ENCODE peak calls at places on chromosomes 2 and 18, in five cellular contexts. Q is uterus; P is naive thymus-derived CD4-positive, alpha-beta T cell; R is left lung; N is thyroid gland. Y is an unnamed sample. For H3K9me3, the result is how much of the 10 kb centered on the place peaks cover.

GRCh38 chr2:120985997-120986651 is 250.5 kb downstream of the GLI2 start:
- DNase-seq in Q (no peak), P (no peak), R (peak), N (no peak), Y (no peak)

GRCh38 chr2:234691226-234691600 is 194.3 kb upstream of the ARL4C start:
- DNase-seq in Q (no peak), P (no peak), R (no peak), N (no peak), Y (no peak)

GRCh38 chr2:64599469-64599868 is 54.2 kb downstream of the SERTAD2 start:
- DNase-seq in Q (no peak), P (no peak), R (no peak), N (peak), Y (no peak)

GRCh38 chr18:371616-371998 is 103.8 kb upstream of the THOC1 start:
- DNase-seq in Q (no peak), P (no peak), R (no peak), N (no peak), Y (no peak)

GRCh38 chr2:230905448-230906430 is 19.3 kb downstream of the GPR55 start:
- DNase-seq in Q (no peak), P (peak), R (no peak), N (peak), Y (peak)

GRCh38 chr2:40434638-40435296 is 17.1 kb downstream of the SLC8A1 start:
- DNase-seq in Q (no peak), P (no peak), R (no peak), N (no peak), Y (no peak)

GRCh38 chr2:73297151-73297559 is 3.8 kb upstream of the EGR4 start:
- DNase-seq in Q (no peak), P (no peak), R (no peak), N (no peak), Y (no peak)

GRCh38 chr2:40187054-40187453 is 264.8 kb downstream of the SLC8A1 start:
- DNase-seq in Q (no peak), P (no peak), R (no peak), N (no peak), Y (no peak)

GRCh38 chr2:45812039-45812500 is 160.6 kb downstream of the PRKCE start:
- DNase-seq in Q (no peak), P (no peak), R (no peak), N (no peak), Y (no peak)

GRCh38 chr18:48892146-48892855 is 58.5 kb downstream of the SMAD7 start:
- DNase-seq in Q (no peak), P (no peak), R (peak), N (no peak), Y (no peak)

GRCh38 chr2:46942143-46942526 is 26.5 kb upstream of the MCFD2 start:
- DNase-seq in Q (no peak), P (peak), R (peak), N (peak), Y (peak)

GRCh38 chr2:172993924-172994717 is 81.5 kb upstream of the MAP3K20 start:
- DNase-seq in Q (no peak), P (no peak), R (no peak), N (no peak), Y (no peak)

GRCh38 chr2:224041554-224041953 is 2.5 kb upstream of the SERPINE2 start:
- DNase-seq in Q (no peak), P (no peak), R (no peak), N (no peak), Y (no peak)

GRCh38 chr2:165149439-165149838 is 54.4 kb downstream of the SCN3A start:
- DNase-seq in Q (no peak), P (no peak), R (no peak), N (no peak), Y (no peak)

GRCh38 chr2:111685342-111685741 is 198.7 kb downstream of the ANAPC1 start:
- DNase-seq in Q (no peak), P (no peak), R (no peak), N (no peak), Y (no peak)

GRCh38 chr2:61758991-61759390 is 94.9 kb downstream of the FAM161A start:
- DNase-seq in Q (no peak), P (no peak), R (no peak), N (no peak), Y (no peak)

GRCh38 chr2:235716875-235717496 is 223.1 kb downstream of the AGAP1 start:
- DNase-seq in Q (no peak), P (no peak), R (peak), N (no peak), Y (no peak)

GRCh38 chr2:241894056-241894641 is 24.6 kb downstream of the RTP5 start:
- DNase-seq in Q (peak), P (no peak), R (peak), N (no peak), Y (no peak)

GRCh38 chr18:58222439-58223125 is 178.6 kb downstream of the NEDD4L start:
- DNase-seq in Q (no peak), P (no peak), R (no peak), N (no peak), Y (no peak)

GRCh38 chr2:99066602-99067001 is 74.9 kb upstream of the C2orf15 start:
- DNase-seq in Q (no peak), P (no peak), R (no peak), N (no peak), Y (no peak)

GRCh38 chr2:15668611-15669305 is 77.1 kb downstream of the DDX1 start:
- DNase-seq in Q (no peak), P (no peak), R (no peak), N (no peak), Y (no peak)

GRCh38 chr2:37843554-37843953 is 81.5 kb upstream of the RMDN2 start:
- DNase-seq in Q (no peak), P (no peak), R (no peak), N (no peak), Y (no peak)

GRCh38 chr2:27647289-27647688 is 16.1 kb downstream of the SUPT7L start:
- DNase-seq in Q (no peak), P (no peak), R (no peak), N (no peak), Y (no peak)

GRCh38 chr2:95376311-95377215 is 25.9 kb upstream of the FAHD2A start:
- DNase-seq in Q (no peak), P (no peak), R (no peak), N (no peak), Y (no peak)

GRCh38 chr2:20400306-20400705 is 46.6 kb upstream of the RHOB start:
- DNase-seq in Q (no peak), P (no peak), R (no peak), N (no peak), Y (no peak)

GRCh38 chr2:113160248-113160647 is 13.5 kb upstream of the PSD4 start:
- DNase-seq in Q (no peak), P (no peak), R (no peak), N (no peak), Y (no peak)

GRCh38 chr18:31685097-31686082 is 1.0 kb upstream of the B4GALT6 start:
- DNase-seq in Q (peak), P (peak), R (peak), N (peak), Y (peak)

GRCh38 chr2:43469713-43470112 is 126.1 kb downstream of the THADA start:
- DNase-seq in Q (no peak), P (no peak), R (no peak), N (no peak), Y (no peak)

GRCh38 chr2:63055510-63056308 is 5.1 kb downstream of the OTX1 start:
- DNase-seq in Q (no peak), P (peak), R (no peak), N (no peak), Y (peak)

DNA sequence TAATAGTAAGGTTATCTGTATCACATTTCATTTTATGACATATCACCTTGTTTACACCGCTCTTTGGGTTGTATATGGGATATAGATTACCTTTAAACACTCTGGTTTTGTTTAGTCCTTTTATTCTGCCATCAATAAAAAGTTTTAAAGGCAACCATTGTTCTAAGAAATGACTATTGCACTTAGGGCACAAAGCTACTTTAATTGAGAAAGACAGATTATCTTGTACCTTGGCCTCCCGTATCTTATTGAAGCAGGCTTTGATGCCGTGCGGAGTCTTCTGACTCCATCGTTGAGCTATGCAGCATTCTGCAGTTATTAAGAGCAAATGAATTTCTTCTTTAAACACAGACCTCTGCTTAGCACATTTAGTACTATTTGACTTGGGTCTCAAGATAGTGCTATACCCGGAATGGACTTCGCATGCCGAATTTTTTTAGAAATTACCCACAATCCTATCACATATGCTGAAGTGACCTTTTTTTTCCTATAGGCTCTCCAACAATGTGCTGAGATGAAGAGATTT is 16.7 kb downstream of the PKDCC start:
- DNase-seq in Q (no peak), P (no peak), R (no peak), N (no peak), Y (no peak)
- H3K27ac ChIP-seq in Q (peak), P (no peak), R (peak), N (no peak), Y (no peak)

GRCh38 chr2:4291430-4291829 is 588.1 kb downstream of the DCDC2C start:
- DNase-seq in Q (no peak), P (no peak), R (no peak), N (no peak), Y (no peak)
- H3K9me3 ChIP-seq in Q (under half), P (under half), R (under half), N (under half), Y (under half)

GRCh38 chr2:1462984-1463383 is 49.7 kb downstream of the TPO start:
- DNase-seq in Q (no peak), P (no peak), R (peak), N (no peak), Y (no peak)
- H3K27ac ChIP-seq in Q (no peak), P (no peak), R (no peak), N (no peak), Y (no peak)

DNA sequence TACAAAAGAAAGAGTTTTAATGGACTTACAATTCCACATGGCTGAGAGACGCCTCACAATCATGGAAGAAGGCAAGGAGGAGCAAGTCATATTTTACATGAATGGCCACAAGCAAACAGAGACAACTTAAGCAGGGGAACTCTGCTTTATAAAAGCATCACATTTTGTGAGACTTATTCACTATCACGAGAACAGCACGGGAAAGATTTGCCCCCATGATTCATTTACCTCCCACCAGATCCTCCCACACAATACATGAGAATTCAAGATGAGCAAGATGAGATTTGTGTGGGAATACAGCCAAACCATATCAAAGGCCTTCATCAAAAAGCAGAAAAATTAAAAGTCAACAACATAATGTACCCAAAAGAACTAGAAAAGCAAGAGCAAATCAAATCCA is 111.0 kb upstream of the RPRM start:
- DNase-seq in Q (no peak), P (no peak), R (no peak), N (no peak), Y (no peak)
- H3K9me3 ChIP-seq in Q (under half), P (under half), R (under half), N (under half), Y (under half)

GRCh38 chr18:40832362-40832761 is 1122.7 kb upstream of the PIK3C3 start:
- DNase-seq in Q (no peak), P (no peak), R (no peak), N (no peak), Y (no peak)
- H3K27ac ChIP-seq in Q (no peak), P (no peak), R (no peak), N (no peak), Y (no peak)

DNA sequence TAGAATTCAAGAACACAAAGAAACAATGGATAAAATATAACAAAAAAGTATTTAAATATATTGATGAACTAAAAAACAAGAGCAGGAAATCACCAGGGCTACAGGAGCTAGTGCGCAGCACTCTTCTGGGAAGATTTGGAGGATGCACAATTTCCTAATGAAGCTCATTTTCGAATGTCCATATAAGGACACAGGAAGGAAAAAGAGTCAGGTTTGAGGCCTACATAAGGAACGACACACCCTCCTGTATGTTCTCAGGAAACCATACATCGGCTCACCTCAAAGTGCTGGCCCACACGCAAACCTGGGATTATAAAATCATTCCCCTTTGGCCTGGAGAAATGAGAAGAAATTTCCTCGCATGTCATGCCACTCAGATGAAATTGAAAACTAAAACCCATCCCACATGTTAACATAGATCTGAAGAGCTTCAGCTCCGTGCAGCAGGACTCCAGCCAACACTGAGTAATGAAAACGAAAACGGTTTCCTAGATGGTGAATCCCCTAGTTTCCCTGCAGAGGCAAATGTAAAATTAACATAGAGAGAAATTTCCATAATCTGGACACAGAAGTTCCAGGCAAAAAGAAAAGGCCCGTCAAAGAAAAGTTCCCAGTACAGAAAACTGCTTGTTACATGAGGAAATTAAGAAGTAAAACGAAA is 825.8 kb downstream of the SOCS6 start:
- DNase-seq in Q (no peak), P (no peak), R (no peak), N (no peak), Y (no peak)
- H3K9me3 ChIP-seq in Q (under half), P (under half), R (under half), N (under half), Y (under half)

DNA sequence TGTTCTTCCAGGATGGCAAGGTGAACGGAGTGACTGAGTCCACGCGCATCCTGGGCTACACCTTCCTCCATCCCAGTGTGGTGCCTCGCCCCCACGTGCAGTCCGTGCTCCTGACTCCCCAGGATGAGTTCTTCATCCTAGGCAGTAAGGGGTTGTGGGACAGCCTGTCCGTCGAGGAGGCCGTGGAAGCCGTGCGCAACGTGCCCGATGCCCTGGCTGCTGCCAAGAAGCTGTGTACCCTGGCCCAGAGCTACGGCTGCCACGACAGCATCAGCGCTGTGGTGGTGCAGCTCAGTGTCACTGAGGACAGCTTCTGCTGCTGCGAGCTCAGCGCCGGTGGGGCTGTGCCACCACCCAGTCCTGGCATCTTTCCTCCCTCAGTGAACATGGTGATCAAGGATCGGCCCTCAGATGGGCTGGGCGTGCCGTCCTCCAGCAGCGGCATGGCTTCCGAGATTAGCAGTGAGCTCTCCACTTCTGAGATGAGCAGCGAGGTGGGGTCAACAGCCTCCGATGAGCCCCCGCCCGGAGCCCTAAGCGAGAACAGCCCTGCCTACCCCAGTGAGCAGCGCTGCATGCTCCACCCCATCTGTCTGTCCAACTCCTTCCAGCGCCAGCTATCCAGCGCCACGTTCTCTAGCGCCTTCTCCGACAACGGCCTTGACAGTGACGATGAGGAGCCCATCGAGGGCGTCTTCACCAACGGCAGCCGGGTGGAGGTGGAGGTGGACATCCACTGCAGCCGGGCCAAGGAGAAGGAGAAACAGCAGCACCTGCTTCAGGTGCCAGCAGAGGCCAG is 263.1 kb downstream of the PHLPP1 start:
- DNase-seq in Q (no peak), P (no peak), R (no peak), N (no peak), Y (no peak)
- H3K27ac ChIP-seq in Q (no peak), P (no peak), R (no peak), N (no peak), Y (no peak)

DNA sequence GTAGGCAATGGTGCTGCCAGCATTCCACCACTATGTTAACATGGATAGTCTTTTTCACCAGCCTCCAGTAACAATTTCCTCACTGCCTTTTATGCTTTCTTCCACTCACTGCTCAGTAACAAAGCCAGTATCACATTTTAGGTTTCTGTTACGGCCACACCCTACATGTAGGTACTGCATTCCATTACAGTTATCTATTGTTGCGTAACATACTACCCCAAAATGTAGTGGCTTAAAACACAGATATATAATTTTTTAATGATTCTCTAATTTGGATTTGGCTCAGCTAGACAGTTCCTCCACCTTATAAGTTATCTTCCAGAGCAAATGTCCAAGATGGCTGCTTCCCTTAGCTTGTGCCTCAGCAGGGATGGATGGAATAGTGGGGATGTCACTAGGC is 498.7 kb upstream of the ACVR2A start:
- DNase-seq in Q (no peak), P (no peak), R (no peak), N (no peak), Y (no peak)
- H3K9me3 ChIP-seq in Q (under half), P (under half), R (under half), N (under half), Y (under half)

Y was measured in right cardiac atrium.